ENCODE peak calls at places on chromosomes 1 and 21, in seven cellular contexts. One of them, this sample, is unnamed.
A peak's percentile ranks its signal among the peaks of the same experiment; 100 is the strongest.

GRCh38 chr1:15690317-15690716 is 6.2 kb downstream of the PLEKHM2 start:
- DNase-seq in pancreas: no peak
- DNase-seq in heart right ventricle: no peak
- DNase-seq in HFF-Myc: no peak
- DNase-seq in skeletal muscle cell: no peak
- DNase-seq in cardiac fibroblast: no peak
- DNase-seq in A549: no peak
- DNase-seq in this sample: no peak

GRCh38 chr1:188986751-188987417 is 1490.8 kb downstream of the BRINP3 start:
- DNase-seq in cardiac fibroblast: no peak
- DNase-seq in heart right ventricle: no peak
- DNase-seq in pancreas: no peak
- DNase-seq in HFF-Myc: no peak
- DNase-seq in skeletal muscle cell: no peak
- DNase-seq in A549: no peak
- DNase-seq in this sample: no peak

GRCh38 chr1:110746644-110747259 is 72.0 kb upstream of the KCNA3 start:
- DNase-seq in HFF-Myc: peak; percentile 20
- DNase-seq in heart right ventricle: peak; percentile 38
- DNase-seq in A549: no peak
- DNase-seq in cardiac fibroblast: peak; percentile 56
- DNase-seq in skeletal muscle cell: peak; percentile 6
- DNase-seq in pancreas: peak; percentile 41
- DNase-seq in this sample: no peak

GRCh38 chr21:28540514-28540913 is 452.2 kb downstream of the LTN1 start:
- DNase-seq in HFF-Myc: peak; percentile 83
- DNase-seq in skeletal muscle cell: no peak
- DNase-seq in heart right ventricle: no peak
- DNase-seq in cardiac fibroblast: peak; percentile 48
- DNase-seq in pancreas: no peak
- DNase-seq in A549: no peak
- DNase-seq in this sample: no peak

GRCh38 chr1:211501671-211502413 is 9.9 kb upstream of the RD3 start:
- DNase-seq in heart right ventricle: no peak
- DNase-seq in pancreas: no peak
- DNase-seq in A549: no peak
- DNase-seq in HFF-Myc: no peak
- DNase-seq in skeletal muscle cell: no peak
- DNase-seq in cardiac fibroblast: peak; percentile 42
- DNase-seq in this sample: peak; percentile 30

GRCh38 chr1:175675017-175675416 is 68.4 kb downstream of the TNR start:
- DNase-seq in heart right ventricle: no peak
- DNase-seq in HFF-Myc: no peak
- DNase-seq in skeletal muscle cell: no peak
- DNase-seq in pancreas: no peak
- DNase-seq in cardiac fibroblast: no peak
- DNase-seq in A549: no peak
- DNase-seq in this sample: no peak

GRCh38 chr21:36441715-36442114 is 38.2 kb downstream of the CLDN14 start:
- DNase-seq in HFF-Myc: no peak
- DNase-seq in pancreas: no peak
- DNase-seq in skeletal muscle cell: no peak
- DNase-seq in cardiac fibroblast: no peak
- DNase-seq in heart right ventricle: no peak
- DNase-seq in A549: no peak
- DNase-seq in this sample: no peak

GRCh38 chr1:181081399-181081798 is 7.1 kb upstream of the IER5 start:
- DNase-seq in HFF-Myc: no peak
- DNase-seq in cardiac fibroblast: no peak
- DNase-seq in skeletal muscle cell: no peak
- DNase-seq in pancreas: no peak
- DNase-seq in heart right ventricle: no peak
- DNase-seq in A549: no peak
- DNase-seq in this sample: no peak

GRCh38 chr1:19477284-19478240 is 7.8 kb downstream of the CAPZB start:
- DNase-seq in heart right ventricle: no peak
- DNase-seq in pancreas: no peak
- DNase-seq in cardiac fibroblast: no peak
- DNase-seq in HFF-Myc: no peak
- DNase-seq in A549: no peak
- DNase-seq in skeletal muscle cell: no peak
- DNase-seq in this sample: no peak

GRCh38 chr1:21541835-21542234 is 32.6 kb downstream of the ALPL start:
- DNase-seq in pancreas: no peak
- DNase-seq in A549: no peak
- DNase-seq in HFF-Myc: no peak
- DNase-seq in skeletal muscle cell: peak; percentile 57
- DNase-seq in cardiac fibroblast: peak; percentile 76
- DNase-seq in heart right ventricle: peak; percentile 45
- DNase-seq in this sample: no peak

DNA sequence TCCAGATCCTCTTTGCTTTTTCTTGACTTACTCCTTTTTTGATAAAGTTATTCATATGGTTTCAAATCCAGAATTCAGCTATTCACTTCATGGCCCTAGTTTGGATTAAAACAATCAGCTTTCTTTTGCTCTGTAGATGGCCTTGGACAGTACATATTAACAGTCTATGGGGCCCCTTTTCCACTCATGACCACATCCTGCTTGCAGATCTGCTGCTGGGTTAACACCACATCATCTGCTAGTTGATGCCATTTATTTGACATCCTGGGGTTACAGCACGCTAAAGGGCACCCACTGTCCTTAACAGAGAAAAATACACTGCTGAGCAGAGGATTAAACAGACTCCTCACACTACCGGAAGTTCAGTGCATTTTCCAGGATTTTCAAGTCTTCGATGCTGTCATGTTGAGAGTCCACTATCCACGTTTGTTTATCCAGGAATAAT is 941 bp upstream of the IFI16 start:
- DNase-seq in cardiac fibroblast: peak; percentile 44
- DNase-seq in heart right ventricle: no peak
- DNase-seq in skeletal muscle cell: no peak
- DNase-seq in A549: no peak
- DNase-seq in HFF-Myc: no peak
- DNase-seq in pancreas: no peak
- DNase-seq in this sample: no peak
- H3K4me3 ChIP-seq in cardiac fibroblast: no peak overlapping the region
- H3K4me3 ChIP-seq in heart right ventricle: no peak overlapping the region
- H3K4me3 ChIP-seq in skeletal muscle cell: no peak overlapping the region
- H3K4me3 ChIP-seq in A549: no peak overlapping the region
- H3K4me3 ChIP-seq in HFF-Myc: no peak overlapping the region
- H3K4me3 ChIP-seq in pancreas: no peak overlapping the region
- H3K4me3 ChIP-seq in this sample: no peak overlapping the region

GRCh38 chr1:231612393-231613089 is 14.0 kb upstream of the DISC1 start:
- DNase-seq in cardiac fibroblast: no peak
- DNase-seq in A549: no peak
- DNase-seq in pancreas: no peak
- DNase-seq in heart right ventricle: no peak
- DNase-seq in HFF-Myc: no peak
- DNase-seq in skeletal muscle cell: no peak
- DNase-seq in this sample: no peak
- H3K4me3 ChIP-seq in cardiac fibroblast: no peak overlapping the region
- H3K4me3 ChIP-seq in A549: no peak overlapping the region
- H3K4me3 ChIP-seq in pancreas: no peak overlapping the region
- H3K4me3 ChIP-seq in heart right ventricle: no peak overlapping the region
- H3K4me3 ChIP-seq in HFF-Myc: no peak overlapping the region
- H3K4me3 ChIP-seq in skeletal muscle cell: no peak overlapping the region
- H3K4me3 ChIP-seq in this sample: no peak overlapping the region

DNA sequence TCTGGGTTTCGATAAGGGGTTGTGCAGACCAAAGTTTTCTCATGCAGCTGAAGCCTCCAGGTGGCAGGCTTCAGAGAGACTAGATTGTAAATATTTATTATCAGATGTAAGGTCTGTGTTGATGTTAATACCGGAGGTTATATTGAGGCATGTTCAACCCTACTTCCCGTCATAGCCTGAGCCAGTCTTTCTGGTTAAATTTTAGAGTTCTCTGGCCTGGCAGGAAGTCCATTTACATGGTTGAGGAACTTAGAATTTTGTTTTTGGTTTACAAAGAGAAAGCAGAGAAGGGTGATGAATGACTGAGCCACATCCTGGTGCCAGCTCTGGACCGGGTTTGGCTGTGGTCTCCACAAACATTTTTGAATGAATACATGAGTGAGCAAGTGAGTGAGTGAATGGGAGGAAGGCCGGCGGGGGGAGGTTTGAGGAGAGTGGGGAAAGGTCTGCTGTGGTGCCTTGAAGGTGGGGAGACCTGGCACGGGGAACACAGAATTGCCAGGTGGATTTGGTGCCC is 218.5 kb downstream of the DISC1 start:
- DNase-seq in cardiac fibroblast: no peak
- DNase-seq in heart right ventricle: no peak
- DNase-seq in A549: no peak
- DNase-seq in skeletal muscle cell: no peak
- DNase-seq in HFF-Myc: no peak
- DNase-seq in pancreas: peak; percentile 28
- DNase-seq in this sample: no peak
- H3K4me3 ChIP-seq in cardiac fibroblast: no peak overlapping the region
- H3K4me3 ChIP-seq in heart right ventricle: peak overlapping the region; percentile 47
- H3K4me3 ChIP-seq in A549: no peak overlapping the region
- H3K4me3 ChIP-seq in skeletal muscle cell: no peak overlapping the region
- H3K4me3 ChIP-seq in HFF-Myc: no peak overlapping the region
- H3K4me3 ChIP-seq in pancreas: no peak overlapping the region
- H3K4me3 ChIP-seq in this sample: no peak overlapping the region

GRCh38 chr1:26409191-26409751 is 1.3 kb upstream of the LIN28A start:
- DNase-seq in cardiac fibroblast: no peak
- DNase-seq in heart right ventricle: no peak
- DNase-seq in skeletal muscle cell: no peak
- DNase-seq in A549: no peak
- DNase-seq in pancreas: no peak
- DNase-seq in HFF-Myc: no peak
- DNase-seq in this sample: no peak

GRCh38 chr1:26413031-26413430 is 2.4 kb downstream of the LIN28A start:
- DNase-seq in HFF-Myc: no peak
- DNase-seq in pancreas: no peak
- DNase-seq in cardiac fibroblast: no peak
- DNase-seq in skeletal muscle cell: no peak
- DNase-seq in heart right ventricle: no peak
- DNase-seq in A549: no peak
- DNase-seq in this sample: no peak

GRCh38 chr1:26412180-26412840 is 1.7 kb downstream of the LIN28A start:
- DNase-seq in pancreas: no peak
- DNase-seq in HFF-Myc: no peak
- DNase-seq in skeletal muscle cell: no peak
- DNase-seq in cardiac fibroblast: no peak
- DNase-seq in heart right ventricle: no peak
- DNase-seq in A549: no peak
- DNase-seq in this sample: no peak

GRCh38 chr1:26411624-26412074 is 1.0 kb downstream of the LIN28A start:
- DNase-seq in pancreas: no peak
- DNase-seq in cardiac fibroblast: no peak
- DNase-seq in HFF-Myc: no peak
- DNase-seq in A549: no peak
- DNase-seq in skeletal muscle cell: no peak
- DNase-seq in heart right ventricle: no peak
- DNase-seq in this sample: no peak

DNA sequence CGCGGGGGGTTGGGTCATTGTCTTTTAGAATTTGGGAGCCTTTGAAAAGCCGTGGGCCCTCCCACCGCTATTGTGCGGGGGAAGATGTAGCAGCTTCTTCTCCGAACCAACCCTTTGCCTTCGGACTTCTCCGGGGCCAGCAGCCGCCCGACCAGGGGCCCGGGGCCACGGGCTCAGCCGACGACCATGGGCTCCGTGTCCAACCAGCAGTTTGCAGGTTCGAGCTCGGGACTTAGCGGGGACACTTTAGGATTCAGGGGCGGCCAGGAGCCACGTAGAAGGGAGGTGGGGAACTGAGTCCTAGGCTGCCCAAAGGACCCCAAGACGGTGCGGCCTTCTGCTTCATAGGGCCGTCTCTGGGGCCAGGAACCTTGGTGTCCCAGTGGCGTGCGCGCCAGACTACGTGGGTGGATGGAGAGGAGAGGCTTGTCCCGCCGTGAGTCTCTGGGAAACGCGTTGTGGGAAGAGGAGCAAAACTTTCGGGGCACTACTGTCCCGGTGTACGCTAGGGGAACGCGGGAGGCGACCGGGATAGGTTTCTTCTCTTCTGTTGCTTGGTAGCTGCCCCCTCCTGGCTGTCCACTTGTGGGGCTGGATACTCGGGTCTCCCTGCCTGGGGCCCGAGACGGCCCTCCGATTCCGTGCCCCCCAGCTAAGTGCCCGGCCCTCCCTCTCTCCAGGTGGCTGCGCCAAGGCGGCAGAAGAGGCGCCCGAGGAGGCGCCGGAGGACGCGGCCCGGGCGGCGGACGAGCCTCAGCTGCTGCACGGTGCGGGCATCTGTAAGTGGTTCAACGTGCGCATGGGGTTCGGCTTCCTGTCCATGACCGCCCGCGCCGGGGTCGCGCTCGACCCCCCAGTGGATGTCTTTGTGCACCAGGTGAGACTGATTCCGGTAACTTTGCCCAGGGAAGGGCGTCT is at the start of gene LIN28A:
- DNase-seq in HFF-Myc: no peak
- DNase-seq in heart right ventricle: no peak
- DNase-seq in skeletal muscle cell: no peak
- DNase-seq in cardiac fibroblast: no peak
- DNase-seq in pancreas: no peak
- DNase-seq in A549: no peak
- DNase-seq in this sample: no peak
- H3K4me3 ChIP-seq in HFF-Myc: no peak within 1 kb of the TSS
- H3K4me3 ChIP-seq in heart right ventricle: no peak within 1 kb of the TSS
- H3K4me3 ChIP-seq in skeletal muscle cell: no peak within 1 kb of the TSS
- H3K4me3 ChIP-seq in cardiac fibroblast: no peak within 1 kb of the TSS
- H3K4me3 ChIP-seq in pancreas: no peak within 1 kb of the TSS
- H3K4me3 ChIP-seq in A549: no peak within 1 kb of the TSS
- H3K4me3 ChIP-seq in this sample: no peak within 1 kb of the TSS

GRCh38 chr1:12047120-12047876 is 15.8 kb upstream of the TNFRSF8 start:
- DNase-seq in A549: no peak
- DNase-seq in HFF-Myc: no peak
- DNase-seq in heart right ventricle: no peak
- DNase-seq in skeletal muscle cell: no peak
- DNase-seq in cardiac fibroblast: no peak
- DNase-seq in pancreas: no peak
- DNase-seq in this sample: no peak
- H3K4me3 ChIP-seq in A549: no peak overlapping the region
- H3K4me3 ChIP-seq in HFF-Myc: no peak overlapping the region
- H3K4me3 ChIP-seq in heart right ventricle: no peak overlapping the region
- H3K4me3 ChIP-seq in skeletal muscle cell: no peak overlapping the region
- H3K4me3 ChIP-seq in cardiac fibroblast: no peak overlapping the region
- H3K4me3 ChIP-seq in pancreas: no peak overlapping the region
- H3K4me3 ChIP-seq in this sample: no peak overlapping the region

GRCh38 chr1:168439451-168440375 is 104.1 kb downstream of the XCL2 start:
- DNase-seq in pancreas: peak; percentile 65
- DNase-seq in A549: peak; percentile 60
- DNase-seq in heart right ventricle: peak; percentile 27
- DNase-seq in HFF-Myc: peak; percentile 80
- DNase-seq in skeletal muscle cell: peak; percentile 69
- DNase-seq in cardiac fibroblast: peak; percentile 96
- DNase-seq in this sample: peak; percentile 84
- H3K4me3 ChIP-seq in pancreas: no peak overlapping the region
- H3K4me3 ChIP-seq in A549: no peak overlapping the region
- H3K4me3 ChIP-seq in heart right ventricle: peak overlapping the region; percentile 32
- H3K4me3 ChIP-seq in HFF-Myc: no peak overlapping the region
- H3K4me3 ChIP-seq in skeletal muscle cell: peak overlapping the region; percentile 27
- H3K4me3 ChIP-seq in cardiac fibroblast: no peak overlapping the region
- H3K4me3 ChIP-seq in this sample: no peak overlapping the region

GRCh38 chr21:33022828-33023573 is 2.7 kb upstream of the OLIG2 start:
- DNase-seq in pancreas: no peak
- DNase-seq in HFF-Myc: no peak
- DNase-seq in cardiac fibroblast: no peak
- DNase-seq in A549: no peak
- DNase-seq in heart right ventricle: no peak
- DNase-seq in skeletal muscle cell: no peak
- DNase-seq in this sample: no peak
- H3K4me3 ChIP-seq in pancreas: no peak overlapping the region
- H3K4me3 ChIP-seq in HFF-Myc: no peak overlapping the region
- H3K4me3 ChIP-seq in cardiac fibroblast: no peak overlapping the region
- H3K4me3 ChIP-seq in A549: no peak overlapping the region
- H3K4me3 ChIP-seq in heart right ventricle: no peak overlapping the region
- H3K4me3 ChIP-seq in skeletal muscle cell: no peak overlapping the region
- H3K4me3 ChIP-seq in this sample: no peak overlapping the region